ENCODE peak calls at places on chromosomes 12 and 14, in seven cellular contexts. I is stimulated activated CD4-positive, alpha-beta T cell treated with anti-CD3 and anti-CD28 coated beads, TNF-alpha, amount 100 ng/mL, for 48 hours; P is GM23248; Y is amygdala; O is thyroid gland; R is nucleus accumbens; V is kidney epithelial cell. A is an unnamed sample.

GRCh38 chr12:1493781-1494180 is 100.6 kb downstream of the FBXL14 start:
- DNase-seq in I (no peak), P (no peak), Y (no peak), O (no peak), R (no peak), V (no peak), A (no peak)

GRCh38 chr12:92942905-92943304 is 13.8 kb upstream of the EEA1 start:
- DNase-seq in I (no peak), P (peak), Y (no peak), O (no peak), R (no peak), V (no peak), A (no peak)

GRCh38 chr12:76739896-76740295 is 24.0 kb upstream of the ZDHHC17 start:
- DNase-seq in I (no peak), P (no peak), Y (no peak), O (no peak), R (no peak), V (no peak), A (no peak)

GRCh38 chr14:106459971-106460730 is 933.8 kb downstream of the TMEM121 start:
- DNase-seq in I (peak), P (no peak), Y (no peak), O (no peak), R (no peak), V (no peak), A (no peak)

GRCh38 chr14:94650444-94650775 is 38.2 kb downstream of the SERPINA3 start:
- DNase-seq in I (no peak), P (no peak), Y (no peak), O (no peak), R (no peak), V (no peak), A (no peak)

GRCh38 chr12:52675301-52675701 is 4.9 kb downstream of the KRT1 start:
- DNase-seq in I (no peak), P (no peak), Y (no peak), O (no peak), R (no peak), V (no peak), A (no peak)

GRCh38 chr12:124480469-124481256 is 86.7 kb downstream of the NCOR2 start:
- DNase-seq in I (peak), P (peak), Y (no peak), O (peak), R (peak), V (peak), A (no peak)

GRCh38 chr14:65750906-65751305 is 338.4 kb downstream of the FUT8 start:
- DNase-seq in I (no peak), P (no peak), Y (no peak), O (no peak), R (no peak), V (no peak), A (no peak)

GRCh38 chr14:81234268-81234667 is 13.5 kb upstream of the GTF2A1 start:
- DNase-seq in I (no peak), P (no peak), Y (no peak), O (no peak), R (no peak), V (no peak), A (no peak)

A was measured in epithelial cell of prostate.